ENCODE peak calls at places on chromosomes 13 and 19, in seven cellular contexts. U is nephron progenitor cell, P is heart right ventricle, B is neural crest cell, Q is activated B cell treated with CpG ODN at 0.5 μM for 24 hours, W is prostate gland, C is lower leg skin. O is an unnamed sample.

GRCh38 chr19:41263042-41263849 is 926 bp upstream of the HNRNPUL1 start:
- DNase-seq in U (peak; percentile 61), P (peak; percentile 70), B (peak; percentile 32), Q (peak; percentile 62), W (peak; percentile 68), C (peak; percentile 63), O (peak; percentile 74)

GRCh38 chr13:81551036-81551435 is 1210.1 kb upstream of the SPRY2 start:
- DNase-seq in U (no peak), P (no peak), B (no peak), Q (no peak), W (no peak), C (no peak), O (no peak)

GRCh38 chr13:99215466-99215865 is 14.8 kb downstream of the UBAC2 start:
- DNase-seq in U (no peak), P (no peak), B (no peak), Q (no peak), W (no peak), C (no peak), O (no peak)

GRCh38 chr13:45333973-45334922 is 6.7 kb downstream of the TPT1 start:
- DNase-seq in U (no peak), P (no peak), B (no peak), Q (no peak), W (no peak), C (no peak), O (no peak)

GRCh38 chr19:41974652-41975051 is 15.5 kb upstream of the RABAC1 start:
- DNase-seq in U (no peak), P (no peak), B (no peak), Q (no peak), W (no peak), C (no peak), O (no peak)

GRCh38 chr13:57799624-57800023 is 168.1 kb downstream of the PCDH17 start:
- DNase-seq in U (no peak), P (no peak), B (no peak), Q (no peak), W (no peak), C (no peak), O (no peak)

GRCh38 chr13:42398542-42398941 is 126.6 kb downstream of the AKAP11 start:
- DNase-seq in U (no peak), P (no peak), B (no peak), Q (no peak), W (no peak), C (no peak), O (no peak)

GRCh38 chr19:17089238-17089637 is 13.7 kb downstream of the MYO9B start:
- DNase-seq in U (no peak), P (no peak), B (no peak), Q (no peak), W (no peak), C (no peak), O (no peak)

GRCh38 chr19:5966215-5966614 is 11.7 kb downstream of the RANBP3 start:
- DNase-seq in U (no peak), P (no peak), B (no peak), Q (no peak), W (no peak), C (no peak), O (no peak)

GRCh38 chr19:46350029-46350757 is 3.3 kb downstream of the PPP5C start:
- DNase-seq in U (no peak), P (no peak), B (no peak), Q (no peak), W (no peak), C (no peak), O (no peak)

GRCh38 chr19:5624154-5624663 is 1.3 kb downstream of the SAFB start:
- DNase-seq in U (peak; percentile 30), P (peak; percentile 22), B (no peak), Q (no peak), W (peak; percentile 46), C (peak; percentile 24), O (no peak)

GRCh38 chr13:42412812-42413795 is 141.2 kb downstream of the AKAP11 start:
- DNase-seq in U (no peak), P (no peak), B (no peak), Q (no peak), W (no peak), C (no peak), O (no peak)

DNA sequence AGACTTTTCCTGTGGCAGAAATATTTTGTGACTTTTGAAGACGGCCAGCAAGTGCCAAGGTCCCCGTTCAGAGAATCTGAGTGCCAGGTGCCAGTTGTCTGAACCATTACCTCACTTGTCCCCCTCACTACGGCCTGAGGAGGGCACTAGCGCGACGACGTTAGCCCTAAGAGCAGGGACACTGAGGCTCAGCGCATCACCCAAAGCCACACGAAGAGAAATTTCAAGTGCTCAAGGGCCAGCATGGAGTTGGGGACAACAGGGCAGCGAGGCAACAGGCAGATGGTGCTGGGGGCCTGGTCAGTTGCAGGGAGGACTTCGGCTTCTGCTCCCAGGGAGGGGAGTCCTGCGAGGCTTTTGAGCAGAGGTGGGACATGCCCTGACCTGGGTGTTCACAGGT is 9.5 kb upstream of the TYK2 start:
- DNase-seq in U (no peak), P (no peak), B (no peak), Q (no peak), W (no peak), C (no peak), O (no peak)
- TF ChIP-seq CTCF in U (no peak), P (no peak), B (peak; percentile 22), Q (no peak), W (no peak), C (no peak), O (no peak)

DNA sequence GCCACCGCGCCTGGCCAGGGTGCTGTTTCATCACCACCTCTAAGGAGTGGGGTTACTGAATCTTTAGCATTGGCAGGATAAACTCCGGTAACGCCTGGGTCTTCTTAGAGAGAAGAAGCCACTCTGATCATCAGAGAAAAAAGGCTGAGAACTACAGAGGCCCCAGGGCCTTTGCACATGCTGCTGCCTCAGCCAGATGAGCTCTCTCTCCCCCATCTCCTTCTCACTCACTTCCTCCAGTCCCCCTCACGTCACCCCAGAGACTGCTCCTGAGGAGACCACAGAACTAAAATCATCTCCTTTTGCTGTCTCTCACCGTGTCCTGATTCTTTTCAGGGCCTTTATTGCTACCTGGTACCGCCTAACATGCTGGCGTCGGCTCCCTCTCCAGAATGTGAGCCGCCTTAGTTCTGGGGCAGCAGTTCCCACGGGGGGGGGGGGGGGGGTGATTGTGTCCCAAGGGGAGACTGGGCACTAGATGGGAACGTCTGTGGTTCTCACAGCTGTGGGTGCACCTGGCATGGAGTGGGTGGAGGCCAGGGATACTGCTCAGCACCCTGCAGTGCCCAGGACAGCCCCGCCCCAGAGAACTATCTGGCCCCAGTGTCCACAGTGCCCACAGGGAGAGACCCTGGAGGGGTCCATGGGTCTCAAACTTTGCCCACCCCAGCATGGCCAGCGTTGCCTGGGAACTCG is 5.1 kb upstream of the DIRAS1 start:
- DNase-seq in U (no peak), P (no peak), B (no peak), Q (no peak), W (no peak), C (no peak), O (no peak)
- TF ChIP-seq CTCF in U (no peak), P (no peak), B (no peak), Q (no peak), W (no peak), C (no peak), O (no peak)

GRCh38 chr19:1258707-1259205 is 10.4 kb downstream of the MIDN start:
- DNase-seq in U (no peak), P (no peak), B (no peak), Q (no peak), W (no peak), C (no peak), O (no peak)
- TF ChIP-seq CTCF in U (no peak), P (no peak), B (no peak), Q (no peak), W (no peak), C (no peak), O (no peak)

GRCh38 chr19:30206187-30206586 is 166.0 kb upstream of the ZNF536 start:
- DNase-seq in U (no peak), P (no peak), B (no peak), Q (no peak), W (no peak), C (peak; percentile 6), O (no peak)

GRCh38 chr19:30209617-30210600 is 162.3 kb upstream of the ZNF536 start:
- DNase-seq in U (no peak), P (no peak), B (no peak), Q (no peak), W (no peak), C (peak; percentile 6), O (no peak)

GRCh38 chr19:30204721-30205120 is 167.5 kb upstream of the ZNF536 start:
- DNase-seq in U (no peak), P (no peak), B (no peak), Q (no peak), W (no peak), C (peak; percentile 4), O (no peak)

GRCh38 chr19:30208661-30209060 is 163.5 kb upstream of the ZNF536 start:
- DNase-seq in U (no peak), P (no peak), B (no peak), Q (no peak), W (no peak), C (peak; percentile 3), O (no peak)

DNA sequence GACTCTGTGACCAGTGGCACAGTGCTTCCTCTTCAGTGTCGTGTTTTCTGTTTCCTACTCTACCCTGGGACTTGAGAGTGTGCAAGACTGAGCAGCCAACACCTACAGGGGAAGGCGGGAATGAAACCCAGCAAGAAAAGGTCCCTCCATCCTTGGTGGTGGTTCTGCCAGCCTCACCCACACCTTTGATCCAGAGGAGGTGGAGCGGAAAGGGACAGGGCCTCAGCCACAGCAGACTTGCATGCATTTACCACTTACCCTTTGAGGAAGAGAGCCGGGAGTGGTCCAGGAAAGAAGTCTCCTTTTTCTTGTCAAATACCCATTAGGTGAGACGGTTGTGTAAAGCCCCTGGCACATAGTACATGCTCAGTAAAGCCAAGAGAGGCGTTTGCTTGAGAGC is 164.8 kb upstream of the ZNF536 start:
- DNase-seq in U (no peak), P (no peak), B (no peak), Q (no peak), W (no peak), C (peak; percentile 8), O (no peak)
- TF ChIP-seq CTCF in U (no peak), P (no peak), B (no peak), Q (no peak), W (no peak), C (no peak), O (no peak)

O was measured in type B pancreatic cell.